ENCODE peak calls at places on chromosomes 6 and 20, in six cellular contexts. J, V, W, M, C and R are unnamed samples. For H3K4me1 and H3K27me3, the result is how much of the 10 kb centered on the place peaks cover.

GRCh38 chr20:36647194-36648121 is 1.5 kb upstream of the SLA2 start:
- DNase-seq in C (no peak), W (no peak), M (no peak), J (no peak), V (no peak), R (no peak)

GRCh38 chr6:34671801-34672656 is 24.5 kb downstream of the ILRUN start:
- DNase-seq in J (peak), V (peak), M (no peak), W (peak), C (no peak), R (peak)

GRCh38 chr6:143027058-143027457 is 33.6 kb upstream of the AIG1 start:
- DNase-seq in C (peak), V (no peak), W (peak), J (peak), M (peak), R (peak)

GRCh38 chr6:170032706-170033309 is 258.1 kb downstream of the DLL1 start:
- DNase-seq in M (no peak), V (no peak), J (no peak), W (no peak), C (no peak), R (no peak)

GRCh38 chr20:9978395-9979004 is 56.3 kb upstream of the ANKEF1 start:
- DNase-seq in M (no peak), W (peak), J (peak), C (peak), V (peak), R (peak)

GRCh38 chr6:152135755-152136448 is 328.4 kb downstream of the ESR1 start:
- DNase-seq in W (no peak), V (no peak), J (no peak), C (no peak), M (no peak), R (no peak)

GRCh38 chr6:139820191-139820590 is 445.7 kb upstream of the CITED2 start:
- DNase-seq in J (peak), W (peak), M (no peak), C (no peak), V (peak), R (peak)

GRCh38 chr6:36289281-36290018 is 19.6 kb downstream of the PNPLA1 start:
- DNase-seq in C (no peak), M (no peak), W (no peak), V (peak), J (no peak), R (no peak)

GRCh38 chr6:51857134-51857533 is 230.3 kb downstream of the PKHD1 start:
- DNase-seq in C (no peak), M (no peak), W (no peak), J (no peak), V (no peak), R (peak)

GRCh38 chr6:37171141-37171969 is 1.4 kb downstream of the PIM1 start:
- DNase-seq in V (peak), M (peak), W (peak), J (peak), C (peak), R (peak)

GRCh38 chr20:23201658-23202057 is 115.5 kb upstream of the CD93 start:
- DNase-seq in M (no peak), C (no peak), J (no peak), V (no peak), W (no peak), R (no peak)

GRCh38 chr6:166106076-166106686 is 61.5 kb downstream of the TBXT start:
- DNase-seq in V (peak), W (peak), C (peak), J (peak), M (peak), R (peak)

DNA sequence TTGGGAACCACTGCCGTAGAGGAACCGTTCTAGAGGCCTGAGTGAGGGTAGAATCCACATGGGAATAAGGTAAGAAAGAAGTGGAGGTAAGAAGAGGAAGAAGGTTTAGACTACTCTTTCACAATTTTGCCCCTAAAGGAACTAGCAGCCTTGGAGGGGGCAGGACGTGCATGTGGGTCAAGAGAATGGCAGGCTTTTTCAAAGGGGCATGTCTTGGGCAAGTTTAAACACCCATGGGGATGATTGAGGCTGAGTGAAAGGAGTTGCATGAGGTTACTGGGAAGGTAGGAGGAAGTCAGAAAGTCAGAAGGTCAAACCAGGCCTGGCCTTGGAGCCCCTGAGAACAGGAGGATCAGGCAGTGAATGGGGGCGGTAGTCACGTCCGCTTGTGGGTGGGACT is 10.2 kb downstream of the ADA start:
- DNase-seq in W (no peak), C (no peak), M (no peak), V (no peak), J (no peak), R (no peak)
- H3K4me1 ChIP-seq in W (under half), C (under half), M (half or more), V (under half), J (under half), R (under half)

GRCh38 chr20:18313410-18313809 is 25.1 kb downstream of the ZNF133 start:
- DNase-seq in M (no peak), C (no peak), W (no peak), J (no peak), V (no peak), R (no peak)

GRCh38 chr20:18310592-18310991 is 22.3 kb downstream of the ZNF133 start:
- DNase-seq in C (no peak), J (no peak), W (no peak), M (no peak), V (no peak), R (no peak)

GRCh38 chr20:18312723-18313122 is 24.4 kb downstream of the ZNF133 start:
- DNase-seq in C (no peak), V (no peak), J (no peak), W (no peak), M (no peak), R (no peak)

GRCh38 chr20:18316166-18316565 is 27.8 kb downstream of the ZNF133 start:
- DNase-seq in J (no peak), C (no peak), W (no peak), M (no peak), V (no peak), R (no peak)

GRCh38 chr20:18314786-18315406 is 26.6 kb downstream of the ZNF133 start:
- DNase-seq in C (no peak), V (peak), W (peak), M (no peak), J (no peak), R (peak)
- H3K4me3 ChIP-seq in C (no peak), V (no peak), W (no peak), M (no peak), J (no peak), R (no peak)

DNA sequence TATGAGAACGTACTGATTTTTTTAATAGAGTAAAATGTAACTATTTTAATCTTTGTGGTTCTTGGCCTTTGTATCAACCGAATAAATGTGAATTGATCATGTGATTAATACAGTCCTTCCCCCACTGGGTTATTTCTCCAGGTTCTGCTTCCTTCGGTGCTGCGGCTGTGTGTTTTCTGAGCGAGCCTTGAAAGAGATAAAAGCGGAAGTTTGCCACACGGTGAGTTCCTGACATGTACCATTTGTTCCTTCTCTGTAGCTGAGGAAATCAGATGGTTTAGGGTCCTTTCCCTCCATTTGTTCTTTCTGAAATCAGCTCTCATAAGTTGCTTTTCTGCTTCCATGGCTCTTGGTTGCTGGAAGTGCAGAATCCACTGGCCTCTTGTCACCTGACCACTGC is 15.5 kb downstream of the RTF2 start:
- DNase-seq in M (no peak), W (no peak), J (no peak), V (no peak), C (no peak), R (no peak)
- H3K27me3 ChIP-seq in M (under half), W (under half), J (under half), V (under half), C (under half), R (under half)

GRCh38 chr20:44583179-44583578 is 800 bp downstream of the PKIG start:
- DNase-seq in C (no peak), W (no peak), M (no peak), J (peak), V (no peak), R (no peak)

GRCh38 chr20:44582321-44583025 is at the start of gene PKIG:
- DNase-seq in M (no peak), W (peak), V (peak), C (peak), J (peak), R (peak)

GRCh38 chr20:44579313-44580090 is 2.9 kb upstream of the PKIG start:
- DNase-seq in V (no peak), C (no peak), M (no peak), W (no peak), J (peak), R (no peak)

GRCh38 chr20:44580581-44581268 is 1.7 kb upstream of the PKIG start:
- DNase-seq in V (no peak), M (no peak), C (no peak), W (no peak), J (peak), R (no peak)

DNA sequence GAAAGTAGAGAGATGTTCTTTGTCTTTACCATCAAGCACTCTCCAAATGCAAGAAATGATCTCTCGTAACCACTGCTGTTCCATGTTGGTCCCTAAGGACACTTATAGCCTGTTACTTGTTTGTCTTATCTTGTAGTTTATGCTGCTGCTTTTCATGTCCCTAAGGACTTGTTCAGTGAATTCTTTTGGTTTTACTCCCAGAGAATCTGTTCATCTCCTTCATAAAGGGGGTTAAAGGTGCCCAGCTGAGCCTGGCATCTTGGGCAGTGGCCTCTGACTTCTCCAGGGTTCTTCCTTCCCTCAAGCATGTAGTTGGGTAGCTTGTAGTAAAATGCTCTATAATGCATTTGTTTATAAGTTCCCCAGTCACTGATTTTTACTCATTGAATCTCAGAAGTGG is 864 bp upstream of the PKIG start:
- DNase-seq in W (no peak), J (peak), C (no peak), V (no peak), M (no peak), R (peak)
- H3K4me1 ChIP-seq in W (under half), J (half or more), C (under half), V (under half), M (half or more), R (under half)

DNA sequence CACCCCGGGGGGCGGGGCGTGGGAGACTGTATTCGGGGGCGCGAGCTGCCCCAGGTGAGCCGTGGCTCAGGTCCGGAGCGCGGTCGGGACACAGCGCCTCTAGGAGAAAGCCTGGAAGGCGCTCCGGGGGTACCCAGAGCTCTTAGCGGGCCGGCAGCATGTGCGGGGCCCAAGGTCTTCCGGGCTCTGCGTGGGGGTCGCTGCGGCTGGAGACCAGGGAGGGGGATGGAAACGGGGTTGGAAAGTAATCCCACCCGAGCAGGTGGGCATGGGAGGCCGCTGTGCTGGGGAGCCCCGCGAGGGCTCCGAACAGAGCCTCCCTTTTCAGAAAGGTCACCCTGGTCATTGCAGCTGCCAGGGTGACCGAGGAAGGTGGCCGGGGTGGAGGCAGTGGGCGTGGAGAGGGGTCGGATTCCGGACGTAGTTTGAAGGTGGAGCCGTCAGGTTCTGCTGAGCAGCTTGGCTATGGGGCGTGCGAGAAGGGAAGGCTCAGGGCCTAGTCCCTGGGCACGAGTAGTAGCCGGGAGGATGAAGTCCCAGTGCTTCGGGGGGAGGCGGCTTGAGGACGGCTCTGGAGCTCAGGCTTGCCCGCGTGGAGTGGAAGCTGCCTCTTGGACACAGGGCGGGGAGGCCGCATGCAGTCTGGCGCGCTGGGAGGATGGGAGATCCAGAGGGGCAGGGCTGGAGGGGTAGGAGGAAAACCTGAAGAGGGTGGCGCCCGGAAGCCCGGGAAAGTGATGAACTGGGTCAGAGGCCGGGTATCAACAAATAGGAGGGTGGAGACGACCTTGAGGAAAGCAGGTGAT is at the start of gene SIRT5:
- DNase-seq in C (peak), V (peak), J (peak), M (peak), W (peak), R (peak)
- H3K4me3 ChIP-seq in C (peak), V (peak), J (peak), M (peak), W (peak), R (peak)

GRCh38 chr20:63049561-63050221 is 42.9 kb upstream of the BHLHE23 start:
- DNase-seq in M (no peak), W (no peak), J (no peak), V (no peak), C (no peak), R (no peak)
- H3K27me3 ChIP-seq in M (half or more), W (under half), J (under half), V (under half), C (under half), R (under half)

GRCh38 chr6:89410231-89411018 is 1.6 kb downstream of the RRAGD start:
- DNase-seq in V (no peak), M (no peak), C (no peak), J (no peak), W (no peak), R (peak)
- H3K4me1 ChIP-seq in V (under half), M (half or more), C (under half), J (under half), W (under half), R (under half)

GRCh38 chr6:45328523-45328922 is 393 bp downstream of the RUNX2 start:
- DNase-seq in C (no peak), J (no peak), M (no peak), W (no peak), V (no peak), R (no peak)
- H3K4me3 ChIP-seq in C (no peak), J (no peak), M (peak), W (peak), V (no peak), R (peak)